ENCODE peak calls at places on chromosomes 11 and 22, in four cellular contexts. F is stimulated activated CD4-positive, alpha-beta T cell treated with anti-CD3 and anti-CD28 coated beads, Interleukin-15, amount 100 ng/mL, for 1 hour; C is neuronal stem cell; G is heart left ventricle. B is an unnamed sample.

GRCh38 chr11:90847268-90847886 is 624.5 kb upstream of the CHORDC1 start:
- DNase-seq in F (no peak), C (no peak), G (no peak), B (no peak)

GRCh38 chr11:63762662-63763505 is 5.7 kb downstream of the ZFTA start:
- DNase-seq in F (no peak), C (peak; percentile 71), G (peak; percentile 57), B (no peak)

GRCh38 chr22:20995329-20996030 is 6.4 kb downstream of the THAP7 start:
- DNase-seq in F (no peak), C (no peak), G (no peak), B (no peak)

GRCh38 chr11:2569321-2569721 is 124.5 kb downstream of the KCNQ1 start:
- DNase-seq in F (no peak), C (no peak), G (peak; percentile 13), B (no peak)

GRCh38 chr11:71530602-71531001 is 3.5 kb downstream of the KRTAP5-7 start:
- DNase-seq in F (no peak), C (no peak), G (no peak), B (no peak)

GRCh38 chr11:8366316-8366715 is 102.6 kb upstream of the LMO1 start:
- DNase-seq in F (no peak), C (no peak), G (no peak), B (no peak)

GRCh38 chr11:25566298-25567200 is 765.4 kb upstream of the ANO3 start:
- DNase-seq in F (no peak), C (no peak), G (peak; percentile 44), B (no peak)

GRCh38 chr11:133964946-133965632 is 8.3 kb upstream of the IGSF9B start:
- DNase-seq in F (no peak), C (no peak), G (no peak), B (no peak)

GRCh38 chr22:37383342-37383741 is 43.9 kb downstream of the ELFN2 start:
- DNase-seq in F (no peak), C (no peak), G (no peak), B (peak; percentile 44)

GRCh38 chr11:105022998-105023397 is at the start of gene CASP5:
- DNase-seq in F (no peak), C (no peak), G (no peak), B (no peak)

GRCh38 chr22:17357688-17358087 is 11.6 kb upstream of the CECR2 start:
- DNase-seq in F (no peak), C (no peak), G (no peak), B (no peak)

GRCh38 chr11:94521684-94522083 is 9.4 kb downstream of the C11orf97 start:
- DNase-seq in F (no peak), C (no peak), G (no peak), B (no peak)

GRCh38 chr22:27668828-27669797 is 132.4 kb downstream of the MN1 start:
- DNase-seq in F (no peak), C (no peak), G (peak; percentile 96), B (no peak)

GRCh38 chr11:64814712-64815187 is 4.4 kb upstream of the MEN1 start:
- DNase-seq in F (no peak), C (no peak), G (no peak), B (no peak)

GRCh38 chr11:727859-728748 is 19.2 kb upstream of the TALDO1 start:
- DNase-seq in F (peak; percentile 75), C (peak; percentile 71), G (peak; percentile 85), B (peak; percentile 41)

GRCh38 chr11:128709402-128709801 is 15.5 kb downstream of the FLI1 start:
- DNase-seq in F (no peak), C (no peak), G (no peak), B (no peak)

GRCh38 chr22:43858156-43858895 is 4.0 kb downstream of the SULT4A1 start:
- DNase-seq in F (no peak), C (no peak), G (no peak), B (no peak)

GRCh38 chr11:65546217-65546958 is 11.8 kb downstream of the LTBP3 start:
- DNase-seq in F (peak; percentile 100), C (peak; percentile 84), G (peak; percentile 78), B (peak; percentile 84)

B was measured in NCI-H1092.